ENCODE peak calls at places on chromosomes 7 and 10, in nine cellular contexts. One of them, this sample, is unnamed.

GRCh38 chr7:139620676-139621344 is 97.3 kb downstream of the CLEC2L start:
- DNase-seq in iPS-NIHi11: peak
- DNase-seq in AG08396: peak
- DNase-seq in left colon: no peak
- DNase-seq in stomach: peak
- DNase-seq in left kidney: peak
- DNase-seq in head of caudate nucleus: peak
- DNase-seq in lung microvascular endothelial cell: peak
- DNase-seq in psoas muscle: peak
- DNase-seq in this sample: peak

GRCh38 chr10:75773139-75773801 is 341.8 kb downstream of the LRMDA start:
- DNase-seq in iPS-NIHi11: no peak
- DNase-seq in AG08396: peak
- DNase-seq in left colon: no peak
- DNase-seq in stomach: peak
- DNase-seq in left kidney: no peak
- DNase-seq in head of caudate nucleus: no peak
- DNase-seq in lung microvascular endothelial cell: peak
- DNase-seq in psoas muscle: no peak
- DNase-seq in this sample: no peak

GRCh38 chr10:14474656-14475055 is 143.9 kb upstream of the FRMD4A start:
- DNase-seq in iPS-NIHi11: no peak
- DNase-seq in AG08396: no peak
- DNase-seq in left colon: no peak
- DNase-seq in stomach: no peak
- DNase-seq in left kidney: no peak
- DNase-seq in head of caudate nucleus: no peak
- DNase-seq in lung microvascular endothelial cell: no peak
- DNase-seq in psoas muscle: no peak
- DNase-seq in this sample: no peak

GRCh38 chr7:129739427-129739826 is 127.9 kb downstream of the NRF1 start:
- DNase-seq in iPS-NIHi11: no peak
- DNase-seq in AG08396: peak
- DNase-seq in left colon: no peak
- DNase-seq in stomach: no peak
- DNase-seq in left kidney: peak
- DNase-seq in head of caudate nucleus: no peak
- DNase-seq in lung microvascular endothelial cell: peak
- DNase-seq in psoas muscle: peak
- DNase-seq in this sample: no peak

GRCh38 chr10:67520924-67521520 is 175.0 kb downstream of the CTNNA3 start:
- DNase-seq in iPS-NIHi11: peak
- DNase-seq in AG08396: peak
- DNase-seq in left colon: no peak
- DNase-seq in stomach: no peak
- DNase-seq in left kidney: peak
- DNase-seq in head of caudate nucleus: peak
- DNase-seq in lung microvascular endothelial cell: peak
- DNase-seq in psoas muscle: no peak
- DNase-seq in this sample: peak

GRCh38 chr7:134415700-134416099 is 43.2 kb downstream of the AKR1B1 start:
- DNase-seq in iPS-NIHi11: no peak
- DNase-seq in AG08396: no peak
- DNase-seq in left colon: no peak
- DNase-seq in stomach: no peak
- DNase-seq in left kidney: no peak
- DNase-seq in head of caudate nucleus: no peak
- DNase-seq in lung microvascular endothelial cell: no peak
- DNase-seq in psoas muscle: no peak
- DNase-seq in this sample: no peak

GRCh38 chr7:141409911-141410329 is 141.3 kb upstream of the AGK start:
- DNase-seq in iPS-NIHi11: peak
- DNase-seq in AG08396: no peak
- DNase-seq in left colon: no peak
- DNase-seq in stomach: no peak
- DNase-seq in left kidney: no peak
- DNase-seq in head of caudate nucleus: no peak
- DNase-seq in lung microvascular endothelial cell: no peak
- DNase-seq in psoas muscle: no peak
- DNase-seq in this sample: peak

GRCh38 chr7:155764432-155764798 is 47.8 kb downstream of the SHH start:
- DNase-seq in iPS-NIHi11: no peak
- DNase-seq in AG08396: no peak
- DNase-seq in left colon: no peak
- DNase-seq in stomach: no peak
- DNase-seq in left kidney: no peak
- DNase-seq in head of caudate nucleus: no peak
- DNase-seq in lung microvascular endothelial cell: no peak
- DNase-seq in psoas muscle: no peak
- DNase-seq in this sample: no peak

GRCh38 chr10:91756286-91756685 is 41.9 kb upstream of the TNKS2 start:
- DNase-seq in iPS-NIHi11: no peak
- DNase-seq in AG08396: peak
- DNase-seq in left colon: no peak
- DNase-seq in stomach: no peak
- DNase-seq in left kidney: no peak
- DNase-seq in head of caudate nucleus: no peak
- DNase-seq in lung microvascular endothelial cell: no peak
- DNase-seq in psoas muscle: no peak
- DNase-seq in this sample: no peak

GRCh38 chr10:63437334-63437949 is 28.3 kb downstream of the JMJD1C start:
- DNase-seq in iPS-NIHi11: no peak
- DNase-seq in AG08396: no peak
- DNase-seq in left colon: no peak
- DNase-seq in stomach: no peak
- DNase-seq in left kidney: no peak
- DNase-seq in head of caudate nucleus: no peak
- DNase-seq in lung microvascular endothelial cell: no peak
- DNase-seq in psoas muscle: no peak
- DNase-seq in this sample: no peak

GRCh38 chr7:41399171-41399570 is 303.7 kb downstream of the INHBA start:
- DNase-seq in iPS-NIHi11: no peak
- DNase-seq in AG08396: no peak
- DNase-seq in left colon: no peak
- DNase-seq in stomach: no peak
- DNase-seq in left kidney: no peak
- DNase-seq in head of caudate nucleus: no peak
- DNase-seq in lung microvascular endothelial cell: no peak
- DNase-seq in psoas muscle: no peak
- DNase-seq in this sample: peak

GRCh38 chr7:94643771-94644545 is 12.0 kb downstream of the SGCE start:
- DNase-seq in iPS-NIHi11: no peak
- DNase-seq in AG08396: no peak
- DNase-seq in left colon: no peak
- DNase-seq in stomach: no peak
- DNase-seq in left kidney: no peak
- DNase-seq in head of caudate nucleus: no peak
- DNase-seq in lung microvascular endothelial cell: no peak
- DNase-seq in psoas muscle: no peak
- DNase-seq in this sample: no peak

GRCh38 chr10:133022784-133023115 is 65.0 kb upstream of the ADGRA1 start:
- DNase-seq in iPS-NIHi11: no peak
- DNase-seq in AG08396: peak
- DNase-seq in left colon: no peak
- DNase-seq in stomach: no peak
- DNase-seq in left kidney: peak
- DNase-seq in head of caudate nucleus: no peak
- DNase-seq in lung microvascular endothelial cell: no peak
- DNase-seq in psoas muscle: no peak
- DNase-seq in this sample: no peak

GRCh38 chr7:105581066-105581811 is at the start of gene EFCAB10:
- DNase-seq in iPS-NIHi11: peak
- DNase-seq in AG08396: peak
- DNase-seq in left colon: peak
- DNase-seq in stomach: peak
- DNase-seq in left kidney: peak
- DNase-seq in head of caudate nucleus: peak
- DNase-seq in lung microvascular endothelial cell: peak
- DNase-seq in psoas muscle: peak
- DNase-seq in this sample: peak

GRCh38 chr7:1928555-1929348 is 258.7 kb downstream of the ELFN1 start:
- DNase-seq in iPS-NIHi11: no peak
- DNase-seq in AG08396: no peak
- DNase-seq in left colon: peak
- DNase-seq in stomach: peak
- DNase-seq in left kidney: no peak
- DNase-seq in head of caudate nucleus: no peak
- DNase-seq in lung microvascular endothelial cell: no peak
- DNase-seq in psoas muscle: peak
- DNase-seq in this sample: no peak

GRCh38 chr7:157508477-157508881 is 171.7 kb downstream of the DNAJB6 start:
- DNase-seq in iPS-NIHi11: no peak
- DNase-seq in AG08396: no peak
- DNase-seq in left colon: no peak
- DNase-seq in stomach: peak
- DNase-seq in left kidney: no peak
- DNase-seq in head of caudate nucleus: no peak
- DNase-seq in lung microvascular endothelial cell: no peak
- DNase-seq in psoas muscle: peak
- DNase-seq in this sample: no peak

GRCh38 chr10:122331615-122332446 is 42.7 kb upstream of the PLEKHA1 start:
- DNase-seq in iPS-NIHi11: no peak
- DNase-seq in AG08396: no peak
- DNase-seq in left colon: no peak
- DNase-seq in stomach: no peak
- DNase-seq in left kidney: peak
- DNase-seq in head of caudate nucleus: peak
- DNase-seq in lung microvascular endothelial cell: no peak
- DNase-seq in psoas muscle: no peak
- DNase-seq in this sample: no peak

GRCh38 chr10:84848967-84849366 is 520.6 kb downstream of the CCSER2 start:
- DNase-seq in iPS-NIHi11: no peak
- DNase-seq in AG08396: no peak
- DNase-seq in left colon: no peak
- DNase-seq in stomach: no peak
- DNase-seq in left kidney: no peak
- DNase-seq in head of caudate nucleus: no peak
- DNase-seq in lung microvascular endothelial cell: no peak
- DNase-seq in psoas muscle: no peak
- DNase-seq in this sample: no peak

GRCh38 chr7:48388922-48389321 is 217.7 kb downstream of the ABCA13 start:
- DNase-seq in iPS-NIHi11: no peak
- DNase-seq in AG08396: no peak
- DNase-seq in left colon: no peak
- DNase-seq in stomach: no peak
- DNase-seq in left kidney: no peak
- DNase-seq in head of caudate nucleus: no peak
- DNase-seq in lung microvascular endothelial cell: no peak
- DNase-seq in psoas muscle: no peak
- DNase-seq in this sample: no peak

GRCh38 chr7:6027806-6028365 is 3.3 kb upstream of the ANKRD61 start:
- DNase-seq in iPS-NIHi11: no peak
- DNase-seq in AG08396: no peak
- DNase-seq in left colon: no peak
- DNase-seq in stomach: no peak
- DNase-seq in left kidney: no peak
- DNase-seq in head of caudate nucleus: no peak
- DNase-seq in lung microvascular endothelial cell: no peak
- DNase-seq in psoas muscle: no peak
- DNase-seq in this sample: no peak

GRCh38 chr10:110209926-110210662 is 2.7 kb downstream of the MXI1 start:
- DNase-seq in iPS-NIHi11: peak
- DNase-seq in AG08396: peak
- DNase-seq in left colon: no peak
- DNase-seq in stomach: peak
- DNase-seq in left kidney: peak
- DNase-seq in head of caudate nucleus: peak
- DNase-seq in lung microvascular endothelial cell: peak
- DNase-seq in psoas muscle: peak
- DNase-seq in this sample: peak

GRCh38 chr7:134605978-134606923 is 40.4 kb upstream of the BPGM start:
- DNase-seq in iPS-NIHi11: peak
- DNase-seq in AG08396: peak
- DNase-seq in left colon: peak
- DNase-seq in stomach: peak
- DNase-seq in left kidney: peak
- DNase-seq in head of caudate nucleus: peak
- DNase-seq in lung microvascular endothelial cell: peak
- DNase-seq in psoas muscle: peak
- DNase-seq in this sample: peak

GRCh38 chr10:124321433-124322072 is 97.2 kb downstream of the OAT start:
- DNase-seq in iPS-NIHi11: no peak
- DNase-seq in AG08396: no peak
- DNase-seq in left colon: no peak
- DNase-seq in stomach: no peak
- DNase-seq in left kidney: no peak
- DNase-seq in head of caudate nucleus: no peak
- DNase-seq in lung microvascular endothelial cell: no peak
- DNase-seq in psoas muscle: no peak
- DNase-seq in this sample: no peak

GRCh38 chr7:36784991-36785940 is 61.0 kb upstream of the AOAH start:
- DNase-seq in iPS-NIHi11: no peak
- DNase-seq in AG08396: no peak
- DNase-seq in left colon: peak
- DNase-seq in stomach: peak
- DNase-seq in left kidney: peak
- DNase-seq in head of caudate nucleus: peak
- DNase-seq in lung microvascular endothelial cell: peak
- DNase-seq in psoas muscle: peak
- DNase-seq in this sample: no peak

GRCh38 chr7:147547252-147547897 is 1043.2 kb upstream of the C7orf33 start:
- DNase-seq in iPS-NIHi11: peak
- DNase-seq in AG08396: no peak
- DNase-seq in left colon: no peak
- DNase-seq in stomach: peak
- DNase-seq in left kidney: peak
- DNase-seq in head of caudate nucleus: peak
- DNase-seq in lung microvascular endothelial cell: no peak
- DNase-seq in psoas muscle: no peak
- DNase-seq in this sample: peak

GRCh38 chr10:49601857-49602256 is 8.3 kb upstream of the SLC18A3 start:
- DNase-seq in iPS-NIHi11: no peak
- DNase-seq in AG08396: peak
- DNase-seq in left colon: no peak
- DNase-seq in stomach: peak
- DNase-seq in left kidney: no peak
- DNase-seq in head of caudate nucleus: no peak
- DNase-seq in lung microvascular endothelial cell: no peak
- DNase-seq in psoas muscle: peak
- DNase-seq in this sample: no peak

GRCh38 chr7:152395115-152395514 is 40.7 kb downstream of the KMT2C start:
- DNase-seq in iPS-NIHi11: no peak
- DNase-seq in AG08396: no peak
- DNase-seq in left colon: no peak
- DNase-seq in stomach: no peak
- DNase-seq in left kidney: no peak
- DNase-seq in head of caudate nucleus: no peak
- DNase-seq in lung microvascular endothelial cell: peak
- DNase-seq in psoas muscle: no peak
- DNase-seq in this sample: peak

GRCh38 chr7:123871998-123872867 is 27.3 kb downstream of the HYAL4 start:
- DNase-seq in iPS-NIHi11: peak
- DNase-seq in AG08396: peak
- DNase-seq in left colon: no peak
- DNase-seq in stomach: peak
- DNase-seq in left kidney: peak
- DNase-seq in head of caudate nucleus: peak
- DNase-seq in lung microvascular endothelial cell: peak
- DNase-seq in psoas muscle: peak
- DNase-seq in this sample: peak

GRCh38 chr10:5428133-5428532 is 15.8 kb downstream of the NET1 start:
- DNase-seq in iPS-NIHi11: no peak
- DNase-seq in AG08396: no peak
- DNase-seq in left colon: no peak
- DNase-seq in stomach: no peak
- DNase-seq in left kidney: no peak
- DNase-seq in head of caudate nucleus: no peak
- DNase-seq in lung microvascular endothelial cell: no peak
- DNase-seq in psoas muscle: no peak
- DNase-seq in this sample: no peak

GRCh38 chr7:1452205-1452604 is 7.1 kb downstream of the MICALL2 start:
- DNase-seq in iPS-NIHi11: no peak
- DNase-seq in AG08396: no peak
- DNase-seq in left colon: no peak
- DNase-seq in stomach: no peak
- DNase-seq in left kidney: peak
- DNase-seq in head of caudate nucleus: no peak
- DNase-seq in lung microvascular endothelial cell: no peak
- DNase-seq in psoas muscle: no peak
- DNase-seq in this sample: peak

GRCh38 chr10:130422366-130423324 is 286.5 kb downstream of the GLRX3 start:
- DNase-seq in iPS-NIHi11: no peak
- DNase-seq in AG08396: no peak
- DNase-seq in left colon: no peak
- DNase-seq in stomach: no peak
- DNase-seq in left kidney: no peak
- DNase-seq in head of caudate nucleus: no peak
- DNase-seq in lung microvascular endothelial cell: no peak
- DNase-seq in psoas muscle: no peak
- DNase-seq in this sample: no peak